ENCODE peak calls at places on chromosomes 1 and 21, in four cellular contexts. G, W, I and L are unnamed samples.

GRCh38 chr1:182348916-182349747 is 42.5 kb downstream of the GLUL start:
- DNase-seq in G (no peak), W (no peak), I (no peak), L (peak; percentile 60)

GRCh38 chr1:233244183-233244582 is 51.3 kb downstream of the PCNX2 start:
- DNase-seq in G (no peak), W (no peak), I (peak; percentile 2), L (peak; percentile 44)

GRCh38 chr1:116485976-116486375 is 84.8 kb downstream of the CD58 start:
- DNase-seq in G (no peak), W (no peak), I (no peak), L (peak; percentile 60)

GRCh38 chr1:154221815-154222081 is 993 bp downstream of the UBAP2L start:
- DNase-seq in G (peak; percentile 50), W (no peak), I (no peak), L (peak; percentile 86)

GRCh38 chr1:32201011-32201855 is 838 bp downstream of the CCDC28B start:
- DNase-seq in G (peak; percentile 26), W (peak; percentile 65), I (no peak), L (peak; percentile 85)

GRCh38 chr1:56787330-56787729 is 31.9 kb downstream of the FYB2 start:
- DNase-seq in G (no peak), W (no peak), I (no peak), L (no peak)

GRCh38 chr1:20726932-20727745 is 5.4 kb downstream of the SH2D5 start:
- DNase-seq in G (no peak), W (peak; percentile 46), I (no peak), L (no peak)

GRCh38 chr1:7478797-7479499 is 292.1 kb upstream of the VAMP3 start:
- DNase-seq in G (no peak), W (no peak), I (no peak), L (peak; percentile 98)

GRCh38 chr1:180954766-180955165 is 42.1 kb downstream of the KIAA1614 start:
- DNase-seq in G (no peak), W (no peak), I (no peak), L (no peak)

GRCh38 chr21:34846601-34847112 is 177.9 kb downstream of the CLIC6 start:
- DNase-seq in G (no peak), W (no peak), I (peak; percentile 61), L (peak; percentile 74)

GRCh38 chr1:108592030-108592759 is 32.3 kb downstream of the EEIG2 start:
- DNase-seq in G (no peak), W (no peak), I (no peak), L (no peak)

GRCh38 chr1:108590947-108591346 is 31.0 kb downstream of the EEIG2 start:
- DNase-seq in G (no peak), W (no peak), I (no peak), L (peak; percentile 99)

GRCh38 chr1:108593448-108593847 is 33.5 kb downstream of the EEIG2 start:
- DNase-seq in G (no peak), W (no peak), I (no peak), L (no peak)

GRCh38 chr1:108590436-108590835 is 30.5 kb downstream of the EEIG2 start:
- DNase-seq in G (no peak), W (no peak), I (no peak), L (peak; percentile 54)

GRCh38 chr1:108591471-108591870 is 31.6 kb downstream of the EEIG2 start:
- DNase-seq in G (no peak), W (no peak), I (no peak), L (no peak)
- H3K9ac ChIP-seq in G (no peak overlapping the region), W (peak overlapping the region; percentile 52), I (no peak overlapping the region), L (peak overlapping the region; percentile 65)

GRCh38 chr1:43048601-43049011 is 89.9 kb upstream of the SLC2A1 start:
- DNase-seq in G (no peak), W (no peak), I (no peak), L (peak; percentile 54)
- TF ChIP-seq EZH2phosphoT487 in G (no peak), W (no peak), I (no peak), L (no peak)

GRCh38 chr21:43761886-43762285 is 14.2 kb downstream of the CSTB start:
- DNase-seq in G (no peak), W (no peak), I (no peak), L (no peak)

GRCh38 chr21:43758811-43759210 is 17.3 kb downstream of the CSTB start:
- DNase-seq in G (no peak), W (no peak), I (no peak), L (no peak)

GRCh38 chr21:43759651-43760050 is 16.5 kb downstream of the CSTB start:
- DNase-seq in G (no peak), W (no peak), I (no peak), L (no peak)

GRCh38 chr21:43762303-43763128 is 13.6 kb downstream of the CSTB start:
- DNase-seq in G (no peak), W (no peak), I (no peak), L (no peak)

GRCh38 chr21:43760391-43760958 is 15.6 kb downstream of the CSTB start:
- DNase-seq in G (no peak), W (no peak), I (no peak), L (no peak)
- H3K9ac ChIP-seq in G (no peak overlapping the region), W (no peak overlapping the region), I (no peak overlapping the region), L (no peak overlapping the region)

GRCh38 chr1:911875-912739 is 11.6 kb upstream of the SAMD11 start:
- DNase-seq in G (no peak), W (peak; percentile 15), I (no peak), L (no peak)
- TF ChIP-seq EZH2phosphoT487 in G (no peak), W (no peak), I (no peak), L (no peak)

DNA sequence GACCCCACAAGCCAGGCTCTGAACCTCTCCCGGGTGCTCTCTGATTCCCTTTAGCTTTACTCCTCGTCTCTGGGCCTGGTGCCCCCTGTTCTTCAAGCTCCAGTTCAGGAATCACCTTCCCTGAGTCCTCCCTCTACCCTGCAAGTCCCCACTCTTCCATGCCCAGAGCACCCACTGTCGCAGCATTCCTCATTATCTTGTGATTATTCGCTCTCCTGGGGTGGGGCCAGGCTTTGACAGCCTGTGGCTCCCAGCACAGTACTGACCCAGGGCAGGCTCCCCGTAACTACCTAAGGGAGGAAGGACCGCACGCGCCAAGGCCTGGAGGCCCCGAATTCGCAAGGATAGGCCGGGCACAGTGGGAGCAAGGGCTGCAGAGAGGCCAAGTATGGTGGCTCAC is 734 bp upstream of the C1orf210 start:
- DNase-seq in G (no peak), W (no peak), I (no peak), L (no peak)
- H3K9ac ChIP-seq in G (no peak overlapping the region), W (no peak overlapping the region), I (peak overlapping the region; percentile 56), L (no peak overlapping the region)